ENCODE peak calls at places on chromosomes 6 and 20, in seven cellular contexts. R is pancreas; J is heart left ventricle; H is BJ; I is activated CD8-positive, alpha-beta T cell treated with anti-CD3 and anti-CD28 coated beads for 36 hours; T is progenitor cell of endocrine pancreas; G is AG09319. U is an unnamed sample.

GRCh38 chr6:160260283-160261119 is 1.9 kb upstream of the SLC22A2 start:
- DNase-seq in I (no peak), H (no peak), G (no peak), R (no peak), J (no peak), T (no peak), U (no peak)

GRCh38 chr20:49345538-49345937 is 67.7 kb upstream of the ZNFX1 start:
- DNase-seq in J (no peak), I (no peak), R (peak), G (peak), H (peak), T (no peak), U (no peak)

GRCh38 chr6:21341910-21342309 is 251.6 kb upstream of the SOX4 start:
- DNase-seq in G (no peak), J (no peak), H (no peak), T (no peak), I (no peak), R (no peak), U (no peak)

GRCh38 chr6:149248688-149249369 is 68.7 kb upstream of the TAB2 start:
- DNase-seq in J (no peak), T (no peak), I (peak), G (no peak), R (no peak), H (no peak), U (no peak)

GRCh38 chr6:141531040-141531439 is 601.7 kb upstream of the GJE1 start:
- DNase-seq in J (peak), G (no peak), H (no peak), T (no peak), R (no peak), I (no peak), U (no peak)

GRCh38 chr6:89298680-89299450 is 16.2 kb downstream of the GABRR2 start:
- DNase-seq in G (no peak), J (no peak), R (no peak), H (no peak), T (no peak), I (peak), U (peak)

GRCh38 chr20:63653041-63653973 is at the start of gene STMN3:
- DNase-seq in T (peak), I (peak), H (peak), J (peak), R (peak), G (peak), U (peak)

GRCh38 chr6:85403331-85404015 is 46.4 kb upstream of the NT5E start:
- DNase-seq in J (no peak), G (no peak), T (no peak), I (no peak), H (peak), R (no peak), U (no peak)

GRCh38 chr6:79640146-79641111 is 9.3 kb downstream of the SH3BGRL2 start:
- DNase-seq in H (no peak), G (no peak), R (peak), T (no peak), J (peak), I (no peak), U (no peak)

GRCh38 chr6:157227202-157228166 is 95.8 kb downstream of the TMEM242 start:
- DNase-seq in J (no peak), H (no peak), I (peak), T (no peak), R (no peak), G (no peak), U (no peak)

GRCh38 chr6:168029459-168030217 is 32.2 kb downstream of the KIF25 start:
- DNase-seq in T (no peak), J (no peak), H (no peak), R (no peak), I (no peak), G (no peak), U (no peak)

GRCh38 chr20:36404435-36404978 is 98.4 kb downstream of the DLGAP4 start:
- DNase-seq in H (no peak), I (no peak), R (no peak), T (no peak), G (no peak), J (no peak), U (no peak)

GRCh38 chr6:8017276-8017701 is 46.9 kb downstream of the BLOC1S5 start:
- DNase-seq in H (no peak), G (no peak), J (no peak), T (no peak), R (no peak), I (no peak), U (peak)

GRCh38 chr20:63054103-63054474 is 47.3 kb upstream of the BHLHE23 start:
- DNase-seq in R (no peak), H (no peak), I (no peak), T (no peak), J (peak), G (no peak), U (no peak)

GRCh38 chr20:59600472-59600871 is 3.9 kb upstream of the PHACTR3 start:
- DNase-seq in J (no peak), R (no peak), I (no peak), H (no peak), G (no peak), T (no peak), U (no peak)

GRCh38 chr20:37651932-37652331 is 41.9 kb upstream of the CTNNBL1 start:
- DNase-seq in R (peak), G (no peak), H (no peak), J (no peak), T (no peak), I (peak), U (peak)

GRCh38 chr6:169881398-169881797 is 130.0 kb downstream of the ERMARD start:
- DNase-seq in J (no peak), H (no peak), T (no peak), I (no peak), R (no peak), G (no peak), U (no peak)

GRCh38 chr6:74091133-74091793 is 395.3 kb downstream of the CD109 start:
- DNase-seq in G (no peak), T (no peak), I (no peak), H (no peak), R (no peak), J (no peak), U (peak)

GRCh38 chr6:156988276-156989158 is 211.3 kb downstream of the ARID1B start:
- DNase-seq in T (no peak), H (no peak), G (no peak), R (no peak), J (no peak), I (peak), U (peak)

GRCh38 chr6:121597654-121598053 is 162.2 kb downstream of the GJA1 start:
- DNase-seq in J (no peak), R (no peak), T (no peak), G (peak), I (no peak), H (peak), U (no peak)

GRCh38 chr6:125170376-125170775 is 16.8 kb downstream of the TPD52L1 start:
- DNase-seq in I (no peak), G (peak), J (no peak), H (peak), T (no peak), R (no peak), U (no peak)

GRCh38 chr6:120675886-120676285 is 658.4 kb downstream of the TBC1D32 start:
- DNase-seq in J (no peak), H (no peak), I (no peak), T (no peak), G (no peak), R (no peak), U (no peak)

DNA sequence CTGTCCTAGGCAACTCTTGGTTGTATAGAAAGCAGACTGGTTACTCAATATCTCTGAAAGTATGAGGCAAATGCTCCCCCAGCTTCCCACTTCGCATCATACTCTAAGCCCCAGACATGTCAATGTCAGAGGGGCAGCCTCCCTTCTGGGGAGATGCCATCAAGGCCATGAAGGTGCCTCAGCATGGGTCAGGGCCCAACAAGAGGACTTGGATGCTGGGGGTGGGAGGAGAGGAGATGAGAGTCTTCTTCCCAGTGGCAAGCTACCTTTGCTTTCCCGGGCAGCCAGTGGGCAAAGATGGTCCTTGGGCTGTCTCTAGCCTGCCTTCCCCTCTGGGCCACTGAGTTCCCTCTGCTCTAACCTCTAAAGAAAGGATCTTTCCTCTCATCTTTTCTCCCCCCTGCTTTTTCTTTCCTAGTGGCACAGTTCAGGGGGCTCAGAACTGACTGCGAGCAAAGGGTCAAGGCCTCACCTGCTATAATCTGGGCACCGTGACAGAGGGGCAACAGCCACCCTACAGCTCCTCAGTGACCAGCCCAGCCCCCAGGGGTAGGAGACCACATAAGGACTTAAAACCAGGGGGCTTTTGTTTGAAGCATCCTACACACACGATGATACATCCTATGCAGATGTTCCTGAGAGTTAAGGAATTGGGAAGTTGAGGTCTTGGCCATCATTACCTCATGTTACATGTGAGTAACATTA is 26.2 kb downstream of the MOCS1 start:
- DNase-seq in G (no peak), H (no peak), I (no peak), T (no peak), R (no peak), J (no peak), U (no peak)
- TF ChIP-seq CTCF in G (no peak), H (no peak), I (no peak), T (no peak), R (no peak), J (no peak), U (no peak)

DNA sequence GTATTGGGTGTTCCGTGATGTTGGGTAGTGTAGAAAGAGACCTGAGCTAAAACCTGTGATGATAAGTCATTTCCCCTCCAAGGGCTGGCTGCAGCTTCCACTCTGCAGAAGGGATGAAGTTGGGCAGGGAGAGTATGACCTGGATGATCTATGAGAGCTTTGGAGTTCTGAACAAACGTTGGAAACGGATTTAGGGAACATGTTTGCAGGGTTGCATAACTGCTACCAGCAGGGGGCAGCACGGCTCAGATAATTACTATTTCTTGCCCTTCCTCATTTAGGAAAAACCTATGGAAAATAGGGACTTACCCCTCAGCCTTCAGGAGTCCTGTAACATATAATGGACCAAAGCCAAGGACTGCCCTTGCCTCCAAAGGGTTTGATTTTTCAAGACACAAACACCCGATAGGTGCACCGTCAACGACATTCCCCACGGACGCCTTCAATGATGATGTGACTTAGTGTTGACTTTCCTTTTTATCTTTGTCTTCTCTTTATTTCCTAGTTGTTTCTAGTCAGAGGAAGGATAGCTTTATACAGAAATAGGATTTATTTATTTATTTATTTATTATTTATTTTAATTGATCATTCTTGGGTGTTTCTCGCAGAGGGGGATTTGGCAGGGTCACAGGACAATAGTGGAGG is 164.9 kb upstream of the SASH1 start:
- DNase-seq in T (no peak), H (no peak), J (peak), R (peak), I (peak), G (peak), U (peak)
- TF ChIP-seq CTCF in T (peak), H (peak), J (peak), R (peak), I (peak), G (peak), U (peak)

DNA sequence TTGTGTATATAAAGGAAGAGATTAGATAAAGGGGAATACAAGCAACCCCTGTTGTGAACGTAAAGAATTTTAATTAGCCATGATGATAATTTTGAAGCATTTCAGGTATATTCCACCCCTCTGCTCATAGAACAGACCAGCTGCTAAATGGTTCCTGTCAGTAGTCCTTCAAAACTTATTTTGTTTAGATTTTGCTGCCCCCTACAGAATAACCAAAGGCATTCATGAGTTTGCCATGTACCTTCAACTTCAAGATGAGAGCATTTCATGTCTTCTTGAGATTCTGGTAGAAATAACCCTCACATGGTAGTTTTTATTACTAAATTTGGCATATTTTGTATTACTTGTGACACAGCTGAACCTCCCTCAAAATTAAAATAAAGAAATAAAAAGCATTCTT is 1586.7 kb downstream of the HACE1 start:
- DNase-seq in J (no peak), T (no peak), R (no peak), G (no peak), I (no peak), H (no peak), U (no peak)
- TF ChIP-seq CTCF in J (no peak), T (peak), R (no peak), G (no peak), I (no peak), H (no peak), U (no peak)

DNA sequence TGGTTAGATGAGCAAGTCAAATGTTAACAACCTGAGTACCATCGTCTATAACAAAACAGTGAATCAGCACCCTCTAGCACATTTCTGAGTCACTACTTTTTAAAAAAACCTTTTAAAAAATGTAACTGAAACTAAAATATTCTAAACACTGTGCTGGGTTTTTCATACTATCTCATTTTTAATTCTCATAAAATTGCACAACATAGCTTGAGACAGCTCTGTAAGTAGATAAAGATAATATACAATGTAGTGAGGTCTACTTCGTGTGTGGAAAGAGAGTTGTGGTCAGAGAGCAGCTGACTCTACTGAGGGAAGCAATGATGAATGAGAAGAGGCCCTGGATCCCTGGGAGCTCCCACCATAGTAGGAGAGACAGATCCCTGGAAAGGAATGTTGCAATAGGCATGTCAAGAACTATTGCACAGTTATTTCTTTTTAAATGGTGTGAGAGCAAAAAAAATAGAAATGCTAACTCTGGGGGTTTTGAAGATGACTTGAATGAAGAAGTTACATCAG is 13.6 kb upstream of the CALHM6 start:
- DNase-seq in I (no peak), T (no peak), G (peak), J (no peak), R (no peak), H (peak), U (no peak)
- TF ChIP-seq CTCF in I (no peak), T (no peak), G (peak), J (no peak), R (no peak), H (no peak), U (peak)

GRCh38 chr6:12504325-12504966 is 212.1 kb upstream of the PHACTR1 start:
- DNase-seq in I (peak), R (no peak), H (no peak), J (no peak), T (no peak), G (no peak), U (peak)
- TF ChIP-seq CTCF in I (peak), R (peak), H (peak), J (peak), T (peak), G (peak), U (peak)

U was measured in GM10248.